ENCODE peak calls at places on chromosomes 3 and 15, in five cellular contexts. One of them, this sample, is unnamed.

GRCh38 chr3:99246010-99246654 is 344.6 kb upstream of the DCBLD2 start:
- DNase-seq in esophagus squamous epithelium: no peak
- DNase-seq in H9: no peak
- DNase-seq in uterus: no peak
- DNase-seq in hepatocyte: no peak
- DNase-seq in this sample: no peak

GRCh38 chr3:97901327-97902295 is 70.6 kb downstream of the RIOX2 start:
- DNase-seq in esophagus squamous epithelium: no peak
- DNase-seq in H9: no peak
- DNase-seq in uterus: no peak
- DNase-seq in hepatocyte: no peak
- DNase-seq in this sample: peak; percentile 22

GRCh38 chr3:39138804-39139415 is 14.5 kb downstream of the CSRNP1 start:
- DNase-seq in esophagus squamous epithelium: no peak
- DNase-seq in H9: peak; percentile 16
- DNase-seq in uterus: no peak
- DNase-seq in hepatocyte: peak; percentile 30
- DNase-seq in this sample: peak; percentile 60

GRCh38 chr3:122392868-122393844 is 9.2 kb downstream of the FAM162A start:
- DNase-seq in esophagus squamous epithelium: no peak
- DNase-seq in H9: no peak
- DNase-seq in uterus: no peak
- DNase-seq in hepatocyte: peak; percentile 63
- DNase-seq in this sample: no peak

GRCh38 chr3:174270841-174271240 is 588.3 kb upstream of the NAALADL2 start:
- DNase-seq in esophagus squamous epithelium: no peak
- DNase-seq in H9: no peak
- DNase-seq in uterus: no peak
- DNase-seq in hepatocyte: peak; percentile 6
- DNase-seq in this sample: no peak

GRCh38 chr3:57298041-57298440 is 5.6 kb upstream of the ASB14 start:
- DNase-seq in esophagus squamous epithelium: no peak
- DNase-seq in H9: no peak
- DNase-seq in uterus: no peak
- DNase-seq in hepatocyte: peak; percentile 49
- DNase-seq in this sample: no peak

GRCh38 chr3:103991461-103992115 is 1375.1 kb upstream of the ALCAM start:
- DNase-seq in esophagus squamous epithelium: no peak
- DNase-seq in H9: peak; percentile 44
- DNase-seq in uterus: no peak
- DNase-seq in hepatocyte: no peak
- DNase-seq in this sample: no peak

GRCh38 chr3:194485876-194486539 is 794 bp downstream of the ATP13A3 start:
- DNase-seq in esophagus squamous epithelium: no peak
- DNase-seq in H9: no peak
- DNase-seq in uterus: peak; percentile 40
- DNase-seq in hepatocyte: peak; percentile 67
- DNase-seq in this sample: peak; percentile 29

GRCh38 chr15:74870496-74871213 is 2.5 kb downstream of the SCAMP2 start:
- DNase-seq in esophagus squamous epithelium: no peak
- DNase-seq in H9: no peak
- DNase-seq in uterus: no peak
- DNase-seq in hepatocyte: peak; percentile 49
- DNase-seq in this sample: no peak

GRCh38 chr3:120693439-120694172 is 11.6 kb upstream of the HGD start:
- DNase-seq in esophagus squamous epithelium: no peak
- DNase-seq in H9: no peak
- DNase-seq in uterus: no peak
- DNase-seq in hepatocyte: peak; percentile 40
- DNase-seq in this sample: no peak

GRCh38 chr15:78618490-78618934 is 2.3 kb downstream of the CHRNA3 start:
- DNase-seq in esophagus squamous epithelium: peak; percentile 20
- DNase-seq in H9: peak; percentile 87
- DNase-seq in uterus: peak; percentile 95
- DNase-seq in hepatocyte: peak; percentile 93
- DNase-seq in this sample: peak; percentile 91

GRCh38 chr3:194472290-194472920 is 14.4 kb downstream of the ATP13A3 start:
- DNase-seq in esophagus squamous epithelium: no peak
- DNase-seq in H9: no peak
- DNase-seq in uterus: peak; percentile 29
- DNase-seq in hepatocyte: peak; percentile 73
- DNase-seq in this sample: peak; percentile 33

GRCh38 chr3:102034639-102035038 is 185.3 kb downstream of the NFKBIZ start:
- DNase-seq in esophagus squamous epithelium: no peak
- DNase-seq in H9: no peak
- DNase-seq in uterus: no peak
- DNase-seq in hepatocyte: no peak
- DNase-seq in this sample: no peak

GRCh38 chr15:27850961-27851636 is 248.0 kb downstream of the OCA2 start:
- DNase-seq in esophagus squamous epithelium: no peak
- DNase-seq in H9: no peak
- DNase-seq in uterus: no peak
- DNase-seq in hepatocyte: no peak
- DNase-seq in this sample: no peak

GRCh38 chr15:55260562-55261131 is 29.0 kb downstream of the RAB27A start:
- DNase-seq in esophagus squamous epithelium: no peak
- DNase-seq in H9: no peak
- DNase-seq in uterus: no peak
- DNase-seq in hepatocyte: no peak
- DNase-seq in this sample: no peak

GRCh38 chr15:55737373-55737772 is 5.6 kb downstream of the PRTG start:
- DNase-seq in esophagus squamous epithelium: no peak
- DNase-seq in H9: no peak
- DNase-seq in uterus: no peak
- DNase-seq in hepatocyte: peak; percentile 39
- DNase-seq in this sample: peak; percentile 20

GRCh38 chr15:78752492-78753358 is 58.5 kb downstream of the ADAMTS7 start:
- DNase-seq in esophagus squamous epithelium: no peak
- DNase-seq in H9: no peak
- DNase-seq in uterus: no peak
- DNase-seq in hepatocyte: no peak
- DNase-seq in this sample: peak; percentile 48

GRCh38 chr15:50883903-50884302 is 24.6 kb upstream of the AP4E1 start:
- DNase-seq in esophagus squamous epithelium: no peak
- DNase-seq in H9: no peak
- DNase-seq in uterus: no peak
- DNase-seq in hepatocyte: peak; percentile 27
- DNase-seq in this sample: no peak

GRCh38 chr15:65033659-65034269 is 4.3 kb upstream of the MTFMT start:
- DNase-seq in esophagus squamous epithelium: no peak
- DNase-seq in H9: no peak
- DNase-seq in uterus: no peak
- DNase-seq in hepatocyte: peak; percentile 75
- DNase-seq in this sample: no peak

GRCh38 chr15:96321422-96322391 is 8.8 kb upstream of the NR2F2 start:
- DNase-seq in esophagus squamous epithelium: no peak
- DNase-seq in H9: peak; percentile 45
- DNase-seq in uterus: peak; percentile 73
- DNase-seq in hepatocyte: peak; percentile 44
- DNase-seq in this sample: no peak

GRCh38 chr3:151290673-151291072 is 12.3 kb upstream of the P2RY14 start:
- DNase-seq in esophagus squamous epithelium: no peak
- DNase-seq in H9: no peak
- DNase-seq in uterus: no peak
- DNase-seq in hepatocyte: no peak
- DNase-seq in this sample: no peak

GRCh38 chr15:81326466-81327212 is 2.7 kb upstream of the STARD5 start:
- DNase-seq in esophagus squamous epithelium: no peak
- DNase-seq in H9: no peak
- DNase-seq in uterus: no peak
- DNase-seq in hepatocyte: no peak
- DNase-seq in this sample: no peak

GRCh38 chr15:29322407-29322806 is 52.8 kb upstream of the NSMCE3 start:
- DNase-seq in esophagus squamous epithelium: no peak
- DNase-seq in H9: no peak
- DNase-seq in uterus: no peak
- DNase-seq in hepatocyte: peak; percentile 22
- DNase-seq in this sample: no peak

GRCh38 chr3:183503738-183504137 is 51.8 kb downstream of the KLHL6 start:
- DNase-seq in esophagus squamous epithelium: no peak
- DNase-seq in H9: no peak
- DNase-seq in uterus: no peak
- DNase-seq in hepatocyte: no peak
- DNase-seq in this sample: no peak

GRCh38 chr3:9717563-9717962 is 13.9 kb downstream of the CPNE9 start:
- DNase-seq in esophagus squamous epithelium: no peak
- DNase-seq in H9: no peak
- DNase-seq in uterus: no peak
- DNase-seq in hepatocyte: no peak
- DNase-seq in this sample: no peak

GRCh38 chr3:9715127-9715526 is 11.5 kb downstream of the CPNE9 start:
- DNase-seq in esophagus squamous epithelium: no peak
- DNase-seq in H9: peak; percentile 73
- DNase-seq in uterus: no peak
- DNase-seq in hepatocyte: peak; percentile 29
- DNase-seq in this sample: no peak

GRCh38 chr3:9718118-9718517 is 13.4 kb upstream of the BRPF1 start:
- DNase-seq in esophagus squamous epithelium: no peak
- DNase-seq in H9: no peak
- DNase-seq in uterus: no peak
- DNase-seq in hepatocyte: no peak
- DNase-seq in this sample: no peak

GRCh38 chr3:9717050-9717555 is 13.5 kb downstream of the CPNE9 start:
- DNase-seq in esophagus squamous epithelium: no peak
- DNase-seq in H9: no peak
- DNase-seq in uterus: no peak
- DNase-seq in hepatocyte: no peak
- DNase-seq in this sample: no peak

GRCh38 chr3:9715764-9716437 is 12.3 kb downstream of the CPNE9 start:
- DNase-seq in esophagus squamous epithelium: no peak
- DNase-seq in H9: no peak
- DNase-seq in uterus: peak; percentile 94
- DNase-seq in hepatocyte: peak; percentile 90
- DNase-seq in this sample: peak; percentile 70
- TF ChIP-seq CTCF in esophagus squamous epithelium: peak; percentile 63
- TF ChIP-seq CTCF in H9: peak; percentile 29
- TF ChIP-seq CTCF in uterus: peak; percentile 89
- TF ChIP-seq CTCF in hepatocyte: peak; percentile 74
- TF ChIP-seq CTCF in this sample: peak; percentile 70

DNA sequence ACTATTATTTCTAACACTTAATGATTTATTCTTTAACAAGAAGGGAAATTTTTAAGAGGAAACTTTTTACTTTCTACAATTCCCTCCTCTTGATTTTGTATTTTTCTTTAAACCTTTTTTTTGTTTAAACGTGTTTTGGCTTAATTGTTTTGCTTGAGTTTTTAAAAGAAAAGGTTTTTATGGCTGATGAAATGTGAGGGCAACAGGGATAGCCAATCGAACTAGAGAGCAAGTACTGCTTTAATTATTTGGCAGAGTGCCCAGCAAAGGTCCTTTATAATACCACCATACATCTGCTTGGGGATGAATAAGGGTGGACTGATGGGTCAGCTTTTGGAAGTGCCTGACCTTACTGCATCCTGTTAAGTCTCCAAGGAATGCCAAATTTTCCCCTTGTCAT is 19.6 kb upstream of the MTHFS start:
- DNase-seq in esophagus squamous epithelium: no peak
- DNase-seq in H9: no peak
- DNase-seq in uterus: no peak
- DNase-seq in hepatocyte: peak; percentile 31
- DNase-seq in this sample: no peak
- H3K9me3 ChIP-seq in esophagus squamous epithelium: peaks cover 86% of the 10 kb centered on the region
- H3K9me3 ChIP-seq in H9: peaks cover 14% of the 10 kb centered on the region
- H3K9me3 ChIP-seq in uterus: peaks cover 41% of the 10 kb centered on the region
- H3K9me3 ChIP-seq in hepatocyte: no peaks in the 10 kb centered on the region
- H3K9me3 ChIP-seq in this sample: peaks cover 81% of the 10 kb centered on the region

GRCh38 chr15:67199391-67199790 is 55.1 kb downstream of the AAGAB start:
- DNase-seq in esophagus squamous epithelium: no peak
- DNase-seq in H9: no peak
- DNase-seq in uterus: no peak
- DNase-seq in hepatocyte: no peak
- DNase-seq in this sample: no peak

GRCh38 chr15:67199881-67200763 is 54.3 kb downstream of the AAGAB start:
- DNase-seq in esophagus squamous epithelium: no peak
- DNase-seq in H9: no peak
- DNase-seq in uterus: no peak
- DNase-seq in hepatocyte: no peak
- DNase-seq in this sample: no peak

GRCh38 chr15:67202091-67202490 is 52.4 kb downstream of the AAGAB start:
- DNase-seq in esophagus squamous epithelium: no peak
- DNase-seq in H9: no peak
- DNase-seq in uterus: no peak
- DNase-seq in hepatocyte: no peak
- DNase-seq in this sample: no peak

GRCh38 chr15:67202991-67203390 is 51.5 kb downstream of the AAGAB start:
- DNase-seq in esophagus squamous epithelium: no peak
- DNase-seq in H9: no peak
- DNase-seq in uterus: no peak
- DNase-seq in hepatocyte: no peak
- DNase-seq in this sample: no peak

DNA sequence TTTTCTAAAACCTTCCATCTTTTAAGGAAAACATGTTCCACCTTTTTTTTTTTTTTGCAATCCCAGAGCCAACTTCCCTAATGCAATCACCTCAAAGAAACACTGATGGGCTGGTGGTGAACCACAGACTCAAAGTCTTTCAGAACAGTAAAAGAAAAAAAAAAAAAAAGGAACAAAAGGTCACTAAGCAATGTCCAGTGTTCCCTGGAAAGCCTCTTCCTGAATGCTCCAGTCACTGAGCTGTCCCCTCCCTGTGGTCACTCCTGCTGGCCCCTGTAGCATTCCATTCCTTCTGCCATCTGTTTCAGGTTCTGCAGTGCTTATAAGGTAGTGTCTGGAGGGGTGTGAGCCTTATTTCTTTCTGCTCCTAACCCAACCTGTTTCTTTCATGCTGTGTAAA is 53.3 kb downstream of the AAGAB start:
- DNase-seq in esophagus squamous epithelium: no peak
- DNase-seq in H9: no peak
- DNase-seq in uterus: no peak
- DNase-seq in hepatocyte: no peak
- DNase-seq in this sample: no peak
- H3K27ac ChIP-seq in esophagus squamous epithelium: no peak overlapping the region
- H3K27ac ChIP-seq in H9: no peak overlapping the region
- H3K27ac ChIP-seq in uterus: no peak overlapping the region
- H3K27ac ChIP-seq in hepatocyte: peak overlapping the region; percentile 33
- H3K27ac ChIP-seq in this sample: no peak overlapping the region

DNA sequence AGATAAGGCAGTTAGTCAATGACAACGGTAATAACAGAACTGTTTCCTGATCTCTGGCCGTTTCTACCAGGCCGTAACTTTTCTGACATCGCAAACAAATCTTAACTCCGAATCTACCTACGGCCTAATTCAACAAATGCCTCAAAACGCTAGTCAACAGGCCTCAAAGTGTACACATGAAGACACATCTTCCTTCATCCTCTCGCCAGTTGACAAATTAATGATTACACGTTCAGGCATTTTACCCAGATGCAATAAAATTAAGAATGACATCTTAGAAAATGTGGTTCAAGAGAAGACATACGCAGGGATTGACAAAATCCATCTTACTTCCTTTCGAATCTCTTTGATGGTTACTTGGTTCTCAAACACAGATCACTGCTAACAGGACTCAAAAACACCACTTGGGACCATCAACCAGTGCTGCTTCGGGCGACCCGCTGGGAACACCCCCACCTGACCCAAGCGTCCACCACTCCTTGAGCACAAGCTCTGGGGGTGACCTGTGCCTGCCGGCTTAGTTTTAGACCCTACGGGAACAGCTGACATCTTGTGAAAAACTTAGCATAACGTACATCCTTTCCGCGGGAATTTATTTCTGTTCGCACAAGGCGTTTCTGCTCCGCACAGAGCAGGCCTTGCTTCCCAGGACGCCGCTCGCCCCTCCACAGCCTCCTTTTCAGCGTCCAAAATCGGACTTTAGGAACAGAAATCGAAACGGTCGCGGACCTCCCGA is 1.3 kb downstream of the SFMBT1 start:
- DNase-seq in esophagus squamous epithelium: no peak
- DNase-seq in H9: no peak
- DNase-seq in uterus: peak; percentile 19
- DNase-seq in hepatocyte: peak; percentile 47
- DNase-seq in this sample: no peak
- TF ChIP-seq CTCF in esophagus squamous epithelium: no peak
- TF ChIP-seq CTCF in H9: no peak
- TF ChIP-seq CTCF in uterus: no peak
- TF ChIP-seq CTCF in hepatocyte: no peak
- TF ChIP-seq CTCF in this sample: no peak

This sample was measured in heart right ventricle.